ENCODE peak calls at places on chromosomes 3 and 15, in ten cellular contexts. J, I, S, M, K, R, V, H, C and B are unnamed samples.
A peak's percentile ranks its signal among the peaks of the same experiment; 100 is the strongest.

GRCh38 chr15:79960502-79961217 is 10.3 kb downstream of the BCL2A1 start:
- DNase-seq in J (no peak), I (no peak), S (no peak), M (no peak), K (peak; percentile 36), R (peak; percentile 39), V (no peak), H (no peak), C (no peak), B (no peak)

GRCh38 chr15:34366271-34367043 is 539 bp downstream of the LPCAT4 start:
- DNase-seq in J (no peak), I (peak; percentile 40), S (peak; percentile 92), M (peak; percentile 75), K (peak; percentile 56), R (peak; percentile 60), V (peak; percentile 78), H (peak; percentile 59), C (peak; percentile 59), B (no peak)

GRCh38 chr3:186209810-186210752 is 101.2 kb upstream of the ETV5 start:
- DNase-seq in J (no peak), I (no peak), S (peak; percentile 47), M (peak; percentile 70), K (peak; percentile 62), R (peak; percentile 22), V (peak; percentile 48), H (peak; percentile 46), C (no peak), B (no peak)

GRCh38 chr15:66751579-66751978 is 49.5 kb downstream of the SMAD6 start:
- DNase-seq in J (no peak), I (no peak), S (no peak), M (no peak), K (no peak), R (no peak), V (no peak), H (no peak), C (no peak), B (no peak)

GRCh38 chr3:33884204-33884561 is 85.8 kb downstream of the PDCD6IP start:
- DNase-seq in J (no peak), I (no peak), S (peak; percentile 44), M (no peak), K (peak; percentile 39), R (peak; percentile 37), V (no peak), H (no peak), C (no peak), B (no peak)

GRCh38 chr3:124276863-124277515 is 285.1 kb upstream of the ROPN1 start:
- DNase-seq in J (no peak), I (no peak), S (no peak), M (peak; percentile 83), K (no peak), R (no peak), V (no peak), H (no peak), C (no peak), B (no peak)

GRCh38 chr3:98750520-98750919 is 12.6 kb upstream of the ST3GAL6 start:
- DNase-seq in J (no peak), I (no peak), S (no peak), M (no peak), K (no peak), R (no peak), V (no peak), H (no peak), C (no peak), B (no peak)

GRCh38 chr3:42174679-42175660 is 83.8 kb downstream of the TRAK1 start:
- DNase-seq in J (no peak), I (no peak), S (no peak), M (no peak), K (no peak), R (no peak), V (no peak), H (no peak), C (no peak), B (no peak)

GRCh38 chr3:159082514-159082913 is 280.7 kb downstream of the MFSD1 start:
- DNase-seq in J (peak; percentile 77), I (no peak), S (no peak), M (no peak), K (peak; percentile 35), R (no peak), V (no peak), H (no peak), C (no peak), B (no peak)

GRCh38 chr15:41490355-41490754 is 3.3 kb upstream of the ITPKA start:
- DNase-seq in J (peak; percentile 80), I (no peak), S (no peak), M (no peak), K (peak; percentile 96), R (peak; percentile 90), V (peak; percentile 94), H (peak; percentile 69), C (no peak), B (no peak)

GRCh38 chr15:49423021-49423420 is at the start of gene FGF7:
- DNase-seq in J (no peak), I (no peak), S (no peak), M (no peak), K (peak; percentile 43), R (no peak), V (no peak), H (no peak), C (no peak), B (no peak)

GRCh38 chr15:92421980-92422379 is 28.3 kb downstream of the ST8SIA2 start:
- DNase-seq in J (peak; percentile 10), I (no peak), S (no peak), M (no peak), K (no peak), R (no peak), V (no peak), H (no peak), C (no peak), B (no peak)

GRCh38 chr3:45003406-45003805 is 22.7 kb upstream of the CLEC3B start:
- DNase-seq in J (no peak), I (no peak), S (no peak), M (no peak), K (no peak), R (no peak), V (no peak), H (no peak), C (no peak), B (no peak)

GRCh38 chr3:159761377-159761776 is 227.3 kb upstream of the IL12A start:
- DNase-seq in J (no peak), I (no peak), S (no peak), M (no peak), K (peak; percentile 47), R (peak; percentile 59), V (no peak), H (no peak), C (no peak), B (no peak)

DNA sequence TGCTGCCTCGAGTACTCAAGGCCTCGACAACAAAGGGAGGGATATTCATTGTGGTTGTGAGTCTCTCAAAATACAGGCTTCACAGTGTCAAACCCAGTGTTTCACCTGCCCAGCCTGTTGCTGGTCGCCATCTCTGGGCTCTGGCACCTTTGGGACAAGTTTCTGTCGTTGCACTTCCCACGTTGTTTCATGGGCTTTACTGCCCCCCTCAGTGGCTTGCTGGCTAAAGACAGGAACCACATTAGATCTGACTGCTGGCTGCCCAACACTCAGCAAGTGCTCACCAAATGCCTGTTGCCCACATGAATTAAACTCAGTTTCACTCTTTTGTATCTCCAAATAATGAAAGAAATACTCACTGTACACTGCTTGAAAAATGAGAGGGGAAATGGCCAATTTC is 27.6 kb downstream of the FOXL2 start:
- DNase-seq in J (no peak), I (no peak), S (no peak), M (no peak), K (no peak), R (no peak), V (no peak), H (no peak), C (no peak), B (no peak)
- TF ChIP-seq CTCF in J (no peak), I (no peak), S (peak; percentile 26), M (no peak), K (no peak), R (no peak), V (no peak), H (no peak), C (no peak), B (no peak)

GRCh38 chr3:171055336-171056178 is 29.0 kb upstream of the SLC2A2 start:
- DNase-seq in J (peak; percentile 54), I (no peak), S (no peak), M (no peak), K (peak; percentile 60), R (no peak), V (no peak), H (no peak), C (no peak), B (no peak)

GRCh38 chr3:171056528-171056927 is 30.0 kb upstream of the SLC2A2 start:
- DNase-seq in J (peak; percentile 65), I (no peak), S (no peak), M (no peak), K (peak; percentile 82), R (peak; percentile 33), V (no peak), H (no peak), C (no peak), B (no peak)

GRCh38 chr3:171057075-171057474 is 30.6 kb upstream of the SLC2A2 start:
- DNase-seq in J (no peak), I (no peak), S (no peak), M (no peak), K (no peak), R (no peak), V (no peak), H (no peak), C (no peak), B (no peak)

GRCh38 chr3:171054231-171054630 is 27.7 kb upstream of the SLC2A2 start:
- DNase-seq in J (no peak), I (no peak), S (no peak), M (no peak), K (no peak), R (no peak), V (no peak), H (no peak), C (no peak), B (no peak)

GRCh38 chr3:171054921-171055320 is 28.4 kb upstream of the SLC2A2 start:
- DNase-seq in J (no peak), I (no peak), S (no peak), M (no peak), K (peak; percentile 17), R (no peak), V (no peak), H (no peak), C (no peak), B (no peak)
- TF ChIP-seq CTCF in J (no peak), I (no peak), S (no peak), M (no peak), K (no peak), R (no peak), V (no peak), H (no peak), C (no peak), B (peak; percentile 13)

DNA sequence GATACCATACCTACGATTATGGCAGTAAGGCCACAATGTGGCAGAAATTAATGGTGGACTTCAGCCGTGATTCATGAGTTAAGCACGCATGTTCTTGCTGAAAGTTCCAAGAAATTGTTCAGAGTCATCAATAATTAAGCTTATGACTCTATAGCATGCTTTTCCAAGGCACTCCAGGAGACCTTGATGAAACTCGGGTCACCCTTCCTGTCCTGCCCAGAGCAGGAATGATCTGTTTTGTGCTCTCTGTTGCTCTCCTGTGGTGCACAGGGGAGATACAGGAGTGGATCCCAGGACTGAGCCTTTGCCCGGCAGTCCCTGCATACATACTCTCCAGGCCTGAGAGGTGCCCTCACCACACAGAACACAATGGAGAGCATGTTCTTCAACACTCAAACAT is 141.6 kb upstream of the SLC2A2 start:
- DNase-seq in J (peak; percentile 10), I (peak; percentile 33), S (peak; percentile 57), M (no peak), K (peak; percentile 44), R (peak; percentile 51), V (peak; percentile 54), H (no peak), C (no peak), B (no peak)
- TF ChIP-seq CTCF in J (peak; percentile 69), I (no peak), S (peak; percentile 65), M (no peak), K (peak; percentile 54), R (peak; percentile 34), V (no peak), H (no peak), C (peak; percentile 42), B (peak; percentile 47)

GRCh38 chr3:4821975-4822374 is 157.3 kb upstream of the BHLHE40 start:
- DNase-seq in J (no peak), I (no peak), S (no peak), M (no peak), K (no peak), R (no peak), V (no peak), H (no peak), C (no peak), B (no peak)
- TF ChIP-seq CTCF in J (no peak), I (no peak), S (no peak), M (no peak), K (no peak), R (no peak), V (no peak), H (no peak), C (no peak), B (no peak)